ENCODE peak calls at places on chromosomes 16 and 17, in six cellular contexts. R is upper lobe of right lung, F is OCI-LY7, O is IMR-90, N is spleen, X is AG04450. A is an unnamed sample.
A peak's percentile ranks its signal among the peaks of the same experiment; 100 is the strongest.

GRCh38 chr16:68227183-68227793 is 8.6 kb downstream of the ESRP2 start:
- DNase-seq in R (no peak), F (peak; percentile 72), O (no peak), N (no peak), X (no peak), A (no peak)

GRCh38 chr16:13852827-13853226 is 67.1 kb upstream of the ERCC4 start:
- DNase-seq in R (no peak), F (no peak), O (no peak), N (no peak), X (no peak), A (no peak)

GRCh38 chr16:9007177-9007794 is 43.6 kb upstream of the USP7 start:
- DNase-seq in R (no peak), F (no peak), O (peak; percentile 84), N (no peak), X (peak; percentile 23), A (peak; percentile 43)

GRCh38 chr17:67506966-67507365 is 129.9 kb downstream of the PITPNC1 start:
- DNase-seq in R (no peak), F (no peak), O (peak; percentile 95), N (no peak), X (peak; percentile 60), A (peak; percentile 94)

GRCh38 chr16:54290203-54291106 is 3.9 kb upstream of the IRX3 start:
- DNase-seq in R (no peak), F (no peak), O (no peak), N (peak; percentile 60), X (no peak), A (no peak)

GRCh38 chr17:64146418-64147109 is 16.6 kb upstream of the ERN1 start:
- DNase-seq in R (peak; percentile 82), F (peak; percentile 70), O (peak; percentile 72), N (peak; percentile 87), X (no peak), A (peak; percentile 56)

GRCh38 chr16:16127469-16128116 is 95.7 kb downstream of the ABCC6 start:
- DNase-seq in R (peak; percentile 72), F (peak; percentile 84), O (peak; percentile 66), N (peak; percentile 85), X (peak; percentile 24), A (peak; percentile 55)

GRCh38 chr16:23280483-23280967 is 21.6 kb upstream of the SCNN1B start:
- DNase-seq in R (no peak), F (no peak), O (no peak), N (no peak), X (no peak), A (no peak)

GRCh38 chr17:17467720-17468119 is 9.1 kb upstream of the MED9 start:
- DNase-seq in R (no peak), F (no peak), O (peak; percentile 8), N (no peak), X (no peak), A (no peak)

GRCh38 chr17:2084129-2084765 is 29.3 kb downstream of the HIC1 start:
- DNase-seq in R (no peak), F (no peak), O (peak; percentile 53), N (peak; percentile 78), X (no peak), A (peak; percentile 54)

GRCh38 chr16:56916571-56917403 is 15.2 kb upstream of the HERPUD1 start:
- DNase-seq in R (no peak), F (peak; percentile 89), O (no peak), N (no peak), X (no peak), A (no peak)

GRCh38 chr16:63568184-63568583 is 1531.9 kb upstream of the CDH8 start:
- DNase-seq in R (no peak), F (no peak), O (no peak), N (no peak), X (no peak), A (no peak)

GRCh38 chr17:50508573-50509460 is 578 bp downstream of the MYCBPAP start:
- DNase-seq in R (no peak), F (no peak), O (no peak), N (no peak), X (no peak), A (no peak)

GRCh38 chr16:57946181-57946801 is 24.6 kb downstream of the CNGB1 start:
- DNase-seq in R (no peak), F (no peak), O (no peak), N (no peak), X (no peak), A (no peak)

GRCh38 chr16:67277294-67277998 is 1.9 kb upstream of the PLEKHG4 start:
- DNase-seq in R (no peak), F (no peak), O (peak; percentile 100), N (no peak), X (peak; percentile 96), A (peak; percentile 98)

GRCh38 chr17:47220531-47220999 is 11.4 kb downstream of the MYL4 start:
- DNase-seq in R (no peak), F (no peak), O (no peak), N (no peak), X (no peak), A (no peak)

GRCh38 chr17:54901230-54901847 is 687 bp downstream of the TOM1L1 start:
- DNase-seq in R (no peak), F (no peak), O (peak; percentile 8), N (no peak), X (no peak), A (no peak)

GRCh38 chr17:65545708-65546523 is 15.5 kb downstream of the AXIN2 start:
- DNase-seq in R (no peak), F (no peak), O (no peak), N (peak; percentile 49), X (no peak), A (no peak)

GRCh38 chr17:59492091-59492451 is 73.3 kb upstream of the DHX40 start:
- DNase-seq in R (no peak), F (no peak), O (no peak), N (no peak), X (no peak), A (no peak)

GRCh38 chr16:29804455-29805231 is 1.7 kb upstream of the MAZ start:
- DNase-seq in R (no peak), F (peak; percentile 53), O (no peak), N (peak; percentile 83), X (no peak), A (no peak)

GRCh38 chr16:68718596-68718995 is 18.5 kb upstream of the CDH1 start:
- DNase-seq in R (no peak), F (no peak), O (no peak), N (no peak), X (no peak), A (no peak)

GRCh38 chr16:57795431-57795878 is 6.8 kb downstream of the KIFC3 start:
- DNase-seq in R (no peak), F (peak; percentile 46), O (peak; percentile 38), N (no peak), X (no peak), A (no peak)

GRCh38 chr16:75559002-75559401 is 3.0 kb upstream of the TMEM231 start:
- DNase-seq in R (no peak), F (no peak), O (no peak), N (no peak), X (no peak), A (no peak)

GRCh38 chr17:74981979-74982662 is 5.3 kb upstream of the CDR2L start:
- DNase-seq in R (peak; percentile 90), F (peak; percentile 87), O (peak; percentile 23), N (peak; percentile 94), X (no peak), A (peak; percentile 43)

GRCh38 chr17:850828-851759 is 68.9 kb downstream of the MRM3 start:
- DNase-seq in R (no peak), F (no peak), O (peak; percentile 40), N (no peak), X (no peak), A (peak; percentile 35)

GRCh38 chr17:15247891-15248529 is 17.1 kb downstream of the PMP22 start:
- DNase-seq in R (no peak), F (peak; percentile 22), O (no peak), N (peak; percentile 27), X (no peak), A (no peak)

GRCh38 chr17:15250459-15250858 is 14.7 kb downstream of the PMP22 start:
- DNase-seq in R (no peak), F (no peak), O (no peak), N (no peak), X (no peak), A (no peak)

GRCh38 chr17:15249487-15249886 is 15.6 kb downstream of the PMP22 start:
- DNase-seq in R (no peak), F (no peak), O (no peak), N (peak; percentile 18), X (no peak), A (no peak)
- H3K27ac ChIP-seq in R (peak overlapping the region; percentile 24), F (no peak overlapping the region), O (no peak overlapping the region), N (no peak overlapping the region), X (no peak overlapping the region), A (no peak overlapping the region)

GRCh38 chr17:29619251-29619650 is 3.5 kb downstream of the CORO6 start:
- DNase-seq in R (peak; percentile 43), F (peak; percentile 45), O (peak; percentile 36), N (no peak), X (no peak), A (no peak)
- TF ChIP-seq CTCF in R (no peak), F (peak; percentile 64), O (peak; percentile 50), N (no peak), X (peak; percentile 39), A (peak; percentile 57)

DNA sequence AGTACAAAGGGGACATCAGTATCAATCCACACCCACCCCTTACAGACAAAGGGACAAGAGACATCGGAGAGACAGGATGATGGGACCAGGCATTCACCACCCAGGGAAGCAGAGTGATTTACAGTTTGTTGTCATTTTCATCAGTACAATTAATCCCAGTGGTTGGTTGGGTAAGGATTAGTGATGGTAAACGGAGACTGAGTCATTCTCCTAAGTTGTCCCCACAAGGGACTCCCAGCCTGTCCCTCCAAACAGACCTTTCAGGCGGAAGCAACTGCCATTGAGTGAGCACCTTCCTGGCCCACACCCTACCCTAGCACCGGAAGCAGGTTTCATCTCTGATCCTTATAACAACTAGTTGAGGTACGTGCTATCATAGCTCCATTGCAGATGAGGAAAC is 11.2 kb downstream of the PPL start:
- DNase-seq in R (no peak), F (no peak), O (no peak), N (no peak), X (no peak), A (no peak)
- H3K27ac ChIP-seq in R (peak overlapping the region; percentile 36), F (no peak overlapping the region), O (no peak overlapping the region), N (no peak overlapping the region), X (no peak overlapping the region), A (no peak overlapping the region)

GRCh38 chr16:3623642-3624041 is 12.2 kb upstream of the SLX4 start:
- DNase-seq in R (no peak), F (peak; percentile 66), O (no peak), N (no peak), X (no peak), A (no peak)

GRCh38 chr16:3625331-3625730 is 13.9 kb upstream of the SLX4 start:
- DNase-seq in R (no peak), F (no peak), O (no peak), N (no peak), X (no peak), A (no peak)

DNA sequence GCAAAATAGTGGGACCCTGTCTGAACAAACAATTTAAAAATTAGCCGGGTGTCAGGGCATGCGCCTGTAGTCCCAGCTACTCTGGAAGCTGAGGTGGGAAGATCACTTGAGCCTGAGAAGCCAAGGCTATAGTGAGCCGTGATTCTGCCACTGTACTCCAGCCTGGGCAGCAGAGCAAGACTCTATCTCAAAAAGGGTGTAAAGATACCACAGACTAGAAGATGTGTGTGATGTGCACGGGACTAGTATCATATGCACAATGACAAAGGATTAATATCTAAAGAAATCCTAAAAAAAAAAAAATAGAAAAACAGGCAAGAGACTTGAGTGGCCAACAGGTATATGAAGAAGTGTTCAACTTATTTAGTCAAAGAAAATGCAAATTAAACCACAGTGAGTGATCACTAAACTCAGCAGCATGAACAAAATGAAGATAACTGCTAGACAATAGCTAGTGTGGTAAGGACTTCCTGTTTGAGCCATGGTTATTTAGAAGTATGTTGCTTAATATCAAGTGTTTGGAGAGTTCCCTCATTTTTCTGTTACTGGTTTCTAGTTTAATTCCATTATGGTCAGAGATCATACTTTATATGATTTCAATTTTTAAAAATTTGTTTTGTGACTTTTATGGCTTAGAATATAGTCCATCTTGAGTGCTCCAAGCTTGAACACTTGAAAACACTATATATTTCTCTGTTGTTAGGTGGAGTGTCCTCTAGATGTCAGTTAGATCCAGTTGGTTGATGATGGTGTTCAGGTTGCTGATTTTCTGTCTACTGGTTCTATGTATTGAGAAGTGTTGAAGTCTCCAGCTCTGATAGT is 14.7 kb upstream of the SLX4 start:
- DNase-seq in R (no peak), F (peak; percentile 79), O (no peak), N (no peak), X (no peak), A (no peak)
- TF ChIP-seq CTCF in R (no peak), F (peak; percentile 77), O (no peak), N (no peak), X (no peak), A (no peak)